ENCODE peak calls at places on chromosomes 6 and 20, in four cellular contexts. X is cardiac muscle cell, C is colonic mucosa, P is H1. I is an unnamed sample.

GRCh38 chr6:107110200-107110599 is 5.1 kb downstream of the BEND3 start:
- DNase-seq in P (no peak), X (no peak), C (no peak), I (no peak)

GRCh38 chr6:6629416-6629815 is 40.9 kb downstream of the LY86 start:
- DNase-seq in P (no peak), C (no peak), X (no peak), I (no peak)

GRCh38 chr6:6623553-6623952 is 35.0 kb downstream of the LY86 start:
- DNase-seq in C (no peak), P (no peak), X (no peak), I (no peak)

GRCh38 chr20:41818369-41818768 is 200.2 kb upstream of the CHD6 start:
- DNase-seq in P (no peak), X (no peak), C (no peak), I (no peak)

GRCh38 chr6:137589067-137589848 is 95.1 kb upstream of the OLIG3 start:
- DNase-seq in X (peak; percentile 7), C (peak; percentile 18), P (peak; percentile 38), I (no peak)

GRCh38 chr20:36441416-36441815 is 99.9 kb upstream of the MYL9 start:
- DNase-seq in C (no peak), X (no peak), P (no peak), I (no peak)

GRCh38 chr20:47330933-47331708 is 25.4 kb downstream of the ZMYND8 start:
- DNase-seq in C (peak; percentile 37), P (no peak), X (no peak), I (no peak)

GRCh38 chr6:62272118-62272517 is 13.9 kb downstream of the KHDRBS2 start:
- DNase-seq in X (no peak), P (no peak), C (no peak), I (no peak)

GRCh38 chr6:28896505-28897392 is 27.0 kb downstream of the TRIM27 start:
- DNase-seq in P (no peak), X (peak; percentile 74), C (peak; percentile 59), I (peak; percentile 84)

GRCh38 chr20:15867899-15868298 is 705.3 kb downstream of the KIF16B start:
- DNase-seq in X (no peak), C (no peak), P (no peak), I (no peak)

GRCh38 chr20:37401282-37401929 is 55.5 kb downstream of the SRC start:
- DNase-seq in C (no peak), X (no peak), P (no peak), I (peak; percentile 50)

GRCh38 chr20:50110141-50111047 is 2.6 kb downstream of the UBE2V1 start:
- DNase-seq in P (no peak), C (peak; percentile 58), X (no peak), I (no peak)

GRCh38 chr6:158290659-158291058 is 21.6 kb upstream of the TULP4 start:
- DNase-seq in C (no peak), X (no peak), P (no peak), I (no peak)

GRCh38 chr6:10441004-10441654 is 26.3 kb upstream of the TFAP2A start:
- DNase-seq in X (no peak), P (no peak), C (no peak), I (no peak)

GRCh38 chr20:61646986-61647385 is 394.9 kb downstream of the CDH4 start:
- DNase-seq in P (no peak), C (no peak), X (no peak), I (no peak)

GRCh38 chr6:152161501-152161900 is 354.0 kb downstream of the ESR1 start:
- DNase-seq in P (no peak), X (no peak), C (no peak), I (no peak)

GRCh38 chr20:18057106-18057993 is at the start of gene OVOL2:
- DNase-seq in X (peak; percentile 51), C (peak; percentile 95), P (no peak), I (peak; percentile 81)

GRCh38 chr20:61576372-61576771 is 324.3 kb downstream of the CDH4 start:
- DNase-seq in C (no peak), X (no peak), P (no peak), I (no peak)

GRCh38 chr6:35892482-35892881 is 28.4 kb downstream of the SRPK1 start:
- DNase-seq in X (no peak), C (no peak), P (no peak), I (no peak)

GRCh38 chr6:152273638-152274037 is 363.5 kb downstream of the SYNE1 start:
- DNase-seq in P (no peak), X (no peak), C (no peak), I (no peak)

GRCh38 chr20:22684763-22685443 is 100.5 kb upstream of the FOXA2 start:
- DNase-seq in P (no peak), X (no peak), C (no peak), I (no peak)

GRCh38 chr6:97437087-97437486 is 154.1 kb upstream of the MMS22L start:
- DNase-seq in X (peak; percentile 47), P (no peak), C (no peak), I (no peak)

GRCh38 chr6:106475280-106475679 is 114.8 kb downstream of the CRYBG1 start:
- DNase-seq in P (no peak), X (no peak), C (no peak), I (no peak)

GRCh38 chr6:16420715-16421461 is 182.5 kb downstream of the GMPR start:
- DNase-seq in X (no peak), C (no peak), P (no peak), I (no peak)

GRCh38 chr20:3923818-3924217 is 34.6 kb downstream of the PANK2 start:
- DNase-seq in X (no peak), C (no peak), P (no peak), I (no peak)

GRCh38 chr20:54844346-54844745 is 369.0 kb downstream of the DOK5 start:
- DNase-seq in P (no peak), X (no peak), C (no peak), I (no peak)

GRCh38 chr6:116218866-116219265 is 35.0 kb downstream of the TSPYL4 start:
- DNase-seq in C (no peak), X (no peak), P (no peak), I (no peak)

GRCh38 chr6:118080547-118080946 is 173.5 kb downstream of the SLC35F1 start:
- DNase-seq in P (no peak), X (no peak), C (no peak), I (no peak)

GRCh38 chr6:128335963-128336362 is 184.4 kb downstream of the PTPRK start:
- DNase-seq in C (no peak), P (no peak), X (no peak), I (no peak)

GRCh38 chr6:169045486-169045885 is 208.2 kb downstream of the THBS2 start:
- DNase-seq in C (no peak), X (no peak), P (no peak), I (no peak)

GRCh38 chr20:44780226-44780625 is 30.1 kb downstream of the RIMS4 start:
- DNase-seq in P (no peak), C (no peak), X (peak; percentile 88), I (no peak)

GRCh38 chr6:169543704-169544103 is 158.1 kb downstream of the WDR27 start:
- DNase-seq in C (no peak), X (no peak), P (no peak), I (no peak)

GRCh38 chr6:33631971-33632585 is 11.0 kb downstream of the ITPR3 start:
- DNase-seq in C (no peak), X (no peak), P (no peak), I (no peak)

GRCh38 chr6:33633462-33634158 is 12.5 kb downstream of the ITPR3 start:
- DNase-seq in C (peak; percentile 76), P (no peak), X (peak; percentile 66), I (peak; percentile 90)

GRCh38 chr6:33634203-33634727 is 13.1 kb downstream of the ITPR3 start:
- DNase-seq in C (no peak), P (no peak), X (peak; percentile 55), I (peak; percentile 64)

GRCh38 chr6:33632603-33633039 is 11.5 kb downstream of the ITPR3 start:
- DNase-seq in C (peak; percentile 72), P (peak; percentile 70), X (peak; percentile 63), I (no peak)

GRCh38 chr6:33633084-33633461 is 12.0 kb downstream of the ITPR3 start:
- DNase-seq in P (no peak), X (no peak), C (no peak), I (no peak)
- H3K9me3 ChIP-seq in P (no peaks in the 10 kb centered on the region), X (no peaks in the 10 kb centered on the region), C (no peaks in the 10 kb centered on the region), I (no peaks in the 10 kb centered on the region)

DNA sequence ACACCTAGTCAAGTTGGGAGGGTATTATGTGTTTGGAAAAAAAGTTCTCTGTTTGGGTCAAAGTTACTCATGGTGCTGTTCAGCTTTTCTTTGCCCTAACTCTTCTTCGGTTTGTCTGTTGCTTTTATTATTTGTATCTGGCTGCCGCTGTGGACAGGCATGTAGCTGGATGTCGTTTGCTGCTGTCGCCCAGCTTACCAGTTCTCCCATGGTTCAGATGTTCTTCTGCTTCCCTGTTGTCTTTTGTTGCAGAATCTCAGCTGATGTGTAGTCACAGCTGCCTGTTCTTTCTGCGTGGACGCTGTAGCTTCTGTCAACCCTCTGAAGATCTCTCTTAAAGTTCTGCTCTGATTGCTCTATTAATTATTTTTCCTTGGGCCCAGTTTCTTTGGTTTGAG is 8.0 kb downstream of the IGF2R start:
- DNase-seq in C (no peak), P (no peak), X (no peak), I (no peak)
- H3K27ac ChIP-seq in C (no peak overlapping the region), P (no peak overlapping the region), X (no peak overlapping the region), I (peak overlapping the region; percentile 41)

DNA sequence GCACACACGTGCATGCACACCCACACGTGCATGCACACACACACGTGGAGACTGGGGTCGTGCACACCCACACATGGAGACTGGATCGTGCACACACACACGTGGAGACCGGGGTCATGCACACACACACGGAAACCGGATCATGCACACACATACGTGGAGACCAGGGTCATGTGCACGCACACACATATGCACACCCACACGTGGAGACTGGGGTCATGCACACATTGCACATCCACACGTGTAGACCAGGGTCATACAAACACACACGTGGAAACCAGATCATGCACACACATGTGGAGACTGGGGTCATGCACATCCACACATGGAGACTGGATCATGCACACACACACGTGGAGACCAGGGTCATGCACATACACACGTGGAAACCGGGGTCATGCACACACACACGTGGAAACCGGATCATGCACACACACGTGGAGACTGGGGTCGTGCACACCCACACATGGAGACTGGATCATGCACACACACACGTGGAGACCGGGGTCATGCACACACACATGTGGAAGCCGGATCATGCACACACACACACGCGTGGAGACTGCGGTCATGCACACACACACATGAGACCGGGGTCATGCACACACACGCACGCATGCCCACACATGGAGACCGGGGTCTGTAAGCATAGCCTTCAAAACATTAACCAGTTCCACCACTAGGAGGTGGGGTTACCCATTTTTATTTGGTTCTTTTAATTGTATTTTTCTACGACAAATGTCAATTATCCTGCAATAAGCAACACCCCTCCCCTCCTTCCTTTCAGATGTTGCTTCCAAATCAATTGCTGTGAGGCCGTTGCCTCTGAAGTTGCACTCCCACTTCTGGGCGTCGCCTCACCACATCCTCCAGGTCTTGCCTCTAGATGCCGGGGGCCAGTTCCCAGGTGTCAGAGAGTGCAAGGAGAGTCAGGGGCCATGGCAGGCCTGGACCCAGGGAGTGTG is 95.8 kb downstream of the TMEM242 start:
- DNase-seq in X (no peak), P (no peak), C (no peak), I (no peak)
- TF ChIP-seq CTCF in X (peak; percentile 27), P (no peak), C (peak; percentile 21), I (no peak)

DNA sequence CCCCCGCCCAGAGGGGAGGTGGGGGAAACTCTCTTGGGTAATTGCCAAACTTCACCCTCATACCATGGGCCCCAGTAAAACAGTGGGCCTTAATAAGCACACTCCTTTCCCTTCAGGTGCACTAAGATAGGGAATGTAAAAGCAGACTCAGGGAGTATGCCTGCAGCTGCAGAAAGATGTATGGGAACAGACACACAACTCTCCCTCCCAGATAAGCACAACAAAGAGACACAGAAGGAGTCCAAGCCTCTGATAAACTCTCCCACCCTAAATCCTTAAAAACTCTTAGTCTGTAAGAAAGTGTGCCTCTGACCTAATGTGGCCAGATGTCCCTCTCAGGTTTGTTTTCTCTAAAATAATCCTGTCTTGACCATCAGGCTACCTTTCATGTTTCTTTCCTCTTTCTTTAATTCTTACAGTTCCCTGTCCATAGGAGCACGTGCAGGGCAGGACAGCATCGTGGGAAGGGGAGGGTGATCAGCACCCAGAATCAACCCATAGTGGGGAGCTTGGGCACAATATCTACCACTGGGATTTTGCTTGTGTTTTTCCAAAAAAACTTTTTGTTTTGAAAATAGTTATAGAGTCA is 11.3 kb upstream of the CTCFL start:
- DNase-seq in C (no peak), P (no peak), X (no peak), I (no peak)
- H3K9me3 ChIP-seq in C (no peaks in the 10 kb centered on the region), P (peaks cover 4% of the 10 kb centered on the region), X (no peaks in the 10 kb centered on the region), I (no peaks in the 10 kb centered on the region)

I was measured in left lung.